ENCODE peak calls at places on chromosomes 2 and 18, in ten cellular contexts. A is stimulated activated naive B cell treated with anti-CD40 and anti-IgM and Interleukin-4, amounts not matched to agents 10 μg/mL and 1 μg/mL and 100 μg/mL, for 72 hours; I is fibroblast of mammary gland; T is natural killer cell treated with Interleukin-12 subunit alpha and Interleukin-12 subunit beta and Interleukin-15 and Interleukin-18, amount 100 ng/mL, for 72 hours; O is hypothalamus; Q is NCI-H1417; V is cardiac fibroblast; E is iPS-NIHi11; K is stimulated activated CD4-positive, alpha-beta T cell treated with anti-CD3 and anti-CD28 coated beads, Interleukin-4, amount 100 ng/mL, for 1 hour; P is activated T-cell treated with anti-CD3 and anti-CD28 coated beads for 1 hour. R is an unnamed sample.

GRCh38 chr2:204863351-204863750 is 318.1 kb downstream of the PARD3B start:
- DNase-seq in A (no peak), V (no peak), I (no peak), K (no peak), E (no peak), T (no peak), Q (no peak), O (no peak), P (no peak), R (peak)

GRCh38 chr2:229160180-229160579 is 110.9 kb downstream of the PID1 start:
- DNase-seq in K (no peak), T (no peak), V (no peak), Q (no peak), O (no peak), I (no peak), A (no peak), P (no peak), E (no peak), R (no peak)

GRCh38 chr2:48292429-48292828 is 237.5 kb upstream of the STON1 start:
- DNase-seq in P (no peak), E (no peak), K (no peak), V (no peak), A (no peak), Q (no peak), T (no peak), I (no peak), O (no peak), R (no peak)

GRCh38 chr2:213451542-213452256 is 167.4 kb downstream of the SPAG16 start:
- DNase-seq in O (no peak), E (peak), A (no peak), I (no peak), Q (no peak), P (no peak), T (no peak), K (no peak), V (no peak), R (no peak)

GRCh38 chr2:54977149-54977548 is 73.1 kb downstream of the RTN4 start:
- DNase-seq in E (no peak), Q (no peak), K (no peak), T (no peak), V (no peak), P (no peak), I (no peak), A (no peak), O (no peak), R (no peak)

GRCh38 chr2:106542730-106543359 is 55.7 kb downstream of the CD8B2 start:
- DNase-seq in T (peak), E (peak), Q (peak), A (peak), K (peak), V (peak), O (no peak), P (peak), I (peak), R (peak)

GRCh38 chr18:67783215-67783946 is 266.9 kb upstream of the DSEL start:
- DNase-seq in O (no peak), E (no peak), T (no peak), P (no peak), Q (no peak), A (no peak), V (peak), K (no peak), I (peak), R (peak)

GRCh38 chr2:50872543-50872942 is 159.4 kb downstream of the NRXN1 start:
- DNase-seq in K (no peak), V (no peak), I (no peak), A (no peak), Q (no peak), T (no peak), O (no peak), P (no peak), E (no peak), R (no peak)

GRCh38 chr2:162537651-162538050 is 193.7 kb downstream of the GCA start:
- DNase-seq in V (no peak), I (no peak), K (no peak), A (no peak), P (no peak), E (no peak), O (no peak), T (no peak), Q (no peak), R (no peak)